ENCODE peak calls at places on chromosomes 4 and X, in seven cellular contexts. E is cardiac fibroblast, B is choroid plexus epithelial cell, S is esophagus squamous epithelium, O is Peyer's patch, H is K562, D is foreskin fibroblast. V is an unnamed sample.

GRCh38 chrX:151384807-151385206 is 12.2 kb upstream of the VMA21 start:
- DNase-seq in E (no peak), B (no peak), S (no peak), O (no peak), H (no peak), D (no peak), V (no peak)

GRCh38 chr4:17945303-17945702 is 76.3 kb downstream of the LCORL start:
- DNase-seq in E (no peak), B (no peak), S (no peak), O (no peak), H (no peak), D (no peak), V (no peak)

GRCh38 chr4:68466185-68466584 is 18.9 kb downstream of the TMPRSS11E start:
- DNase-seq in E (peak; percentile 81), B (peak; percentile 58), S (no peak), O (no peak), H (no peak), D (peak; percentile 32), V (no peak)

GRCh38 chr4:3321295-3321889 is 28.6 kb downstream of the RGS12 start:
- DNase-seq in E (no peak), B (no peak), S (no peak), O (no peak), H (no peak), D (peak; percentile 60), V (no peak)

GRCh38 chr4:164293181-164293580 is 460.8 kb upstream of the SMIM31 start:
- DNase-seq in E (no peak), B (no peak), S (no peak), O (no peak), H (no peak), D (no peak), V (no peak)

GRCh38 chrX:48083212-48083611 is 11.8 kb upstream of the ZNF630 start:
- DNase-seq in E (peak; percentile 64), B (peak; percentile 65), S (no peak), O (no peak), H (peak; percentile 57), D (peak; percentile 14), V (no peak)

GRCh38 chr4:141107927-141108326 is 25.3 kb downstream of the RNF150 start:
- DNase-seq in E (no peak), B (no peak), S (no peak), O (no peak), H (no peak), D (no peak), V (no peak)

GRCh38 chrX:19709812-19710518 is 177.4 kb downstream of the SH3KBP1 start:
- DNase-seq in E (peak; percentile 96), B (peak; percentile 81), S (no peak), O (no peak), H (no peak), D (peak; percentile 93), V (peak; percentile 58)

GRCh38 chr4:1201851-1202525 is 29.6 kb upstream of the SPON2 start:
- DNase-seq in E (peak; percentile 91), B (peak; percentile 93), S (peak; percentile 49), O (peak; percentile 74), H (no peak), D (peak; percentile 94), V (no peak)

GRCh38 chrX:149013081-149013480 is 492.0 kb downstream of the IDS start:
- DNase-seq in E (no peak), B (no peak), S (no peak), O (no peak), H (no peak), D (no peak), V (no peak)

GRCh38 chr4:6095023-6095817 is 77.0 kb upstream of the C4orf50 start:
- DNase-seq in E (no peak), B (no peak), S (no peak), O (no peak), H (no peak), D (no peak), V (no peak)

GRCh38 chr4:25993564-25994185 is 79.7 kb downstream of the SMIM20 start:
- DNase-seq in E (peak; percentile 36), B (peak; percentile 14), S (no peak), O (no peak), H (peak; percentile 67), D (no peak), V (no peak)

GRCh38 chrX:68511255-68511654 is 12.4 kb downstream of the YIPF6 start:
- DNase-seq in E (peak; percentile 59), B (peak; percentile 59), S (no peak), O (no peak), H (peak; percentile 29), D (no peak), V (no peak)

GRCh38 chr4:141909541-141909940 is 273.2 kb downstream of the IL15 start:
- DNase-seq in E (no peak), B (no peak), S (no peak), O (no peak), H (no peak), D (no peak), V (no peak)

GRCh38 chr4:8666581-8666980 is 74.0 kb downstream of the CPZ start:
- DNase-seq in E (no peak), B (no peak), S (no peak), O (no peak), H (no peak), D (no peak), V (no peak)

GRCh38 chr4:22237155-22237751 is 278.6 kb downstream of the ADGRA3 start:
- DNase-seq in E (peak; percentile 4), B (no peak), S (no peak), O (peak; percentile 85), H (peak; percentile 24), D (no peak), V (no peak)

GRCh38 chrX:14508025-14508690 is 21.2 kb upstream of the GLRA2 start:
- DNase-seq in E (no peak), B (no peak), S (no peak), O (no peak), H (no peak), D (no peak), V (no peak)

GRCh38 chrX:11349020-11349419 is 55.8 kb downstream of the AMELX start:
- DNase-seq in E (no peak), B (no peak), S (no peak), O (no peak), H (no peak), D (no peak), V (no peak)

GRCh38 chrX:20197641-20198210 is 56.1 kb upstream of the EIF1AX start:
- DNase-seq in E (peak; percentile 11), B (peak; percentile 13), S (no peak), O (no peak), H (no peak), D (no peak), V (no peak)

GRCh38 chrX:15781964-15782711 is 8.1 kb upstream of the ZRSR2 start:
- DNase-seq in E (no peak), B (no peak), S (no peak), O (no peak), H (no peak), D (no peak), V (no peak)

GRCh38 chr4:186643501-186644315 is 79.9 kb downstream of the FAT1 start:
- DNase-seq in E (peak; percentile 88), B (peak; percentile 83), S (no peak), O (no peak), H (no peak), D (peak; percentile 45), V (no peak)

GRCh38 chrX:65273152-65273551 is 261.4 kb downstream of the LAS1L start:
- DNase-seq in E (no peak), B (no peak), S (no peak), O (no peak), H (no peak), D (no peak), V (no peak)

GRCh38 chr4:140020457-140021361 is 133.3 kb downstream of the MAML3 start:
- DNase-seq in E (peak; percentile 50), B (peak; percentile 51), S (no peak), O (no peak), H (no peak), D (no peak), V (no peak)

DNA sequence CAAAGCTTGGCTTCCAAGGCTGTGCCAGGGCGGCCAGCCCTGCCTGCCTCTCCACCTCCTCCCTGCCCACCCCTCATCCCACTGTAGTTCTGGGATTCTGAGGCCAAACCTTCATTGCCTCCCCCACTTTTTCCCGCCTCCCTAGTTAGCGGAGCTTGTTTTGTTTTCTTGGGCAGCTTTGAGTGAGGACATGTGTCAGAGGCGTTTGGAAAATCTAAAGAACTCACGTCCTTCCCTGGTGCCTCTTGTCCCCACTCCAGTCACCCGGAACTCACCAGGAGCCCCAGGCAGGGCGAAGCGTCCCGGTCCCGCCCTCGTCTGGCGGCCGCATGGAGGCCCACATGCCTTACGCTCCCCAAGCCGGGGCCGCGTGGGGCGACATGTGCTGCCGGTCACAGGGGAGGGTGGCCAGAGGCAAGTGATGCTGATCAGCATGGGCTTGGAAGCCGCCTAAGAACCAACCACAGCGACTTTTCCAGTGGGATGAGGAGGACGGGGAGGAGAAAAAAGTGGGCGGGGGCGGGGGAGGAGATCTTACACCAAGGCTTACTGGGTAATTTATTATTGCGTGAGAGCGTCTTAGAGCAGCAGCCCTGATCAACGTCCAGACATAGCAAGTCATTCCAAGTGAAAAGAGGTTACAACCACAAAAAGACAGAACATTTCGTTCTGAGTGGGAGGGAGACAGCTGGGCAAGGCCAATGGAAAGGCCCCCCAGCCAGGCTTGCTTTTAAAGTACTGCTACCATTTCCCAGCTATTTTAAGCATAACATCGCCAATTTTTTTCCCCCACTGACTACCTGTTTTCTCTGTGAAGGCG is 48.5 kb downstream of the PRPS1 start:
- DNase-seq in E (peak; percentile 97), B (peak; percentile 97), S (peak; percentile 20), O (peak; percentile 90), H (peak; percentile 68), D (peak; percentile 93), V (peak; percentile 78)
- H3K4me3 ChIP-seq in E (peak overlapping the region; percentile 72), B (peak overlapping the region; percentile 72), S (peak overlapping the region; percentile 57), O (peak overlapping the region; percentile 47), H (peak overlapping the region; percentile 58), D (peak overlapping the region; percentile 62), V (peak overlapping the region; percentile 76)

GRCh38 chr4:84258905-84259830 is 239.9 kb downstream of the NKX6-1 start:
- DNase-seq in E (peak; percentile 47), B (peak; percentile 53), S (no peak), O (no peak), H (peak; percentile 10), D (peak; percentile 1), V (no peak)
- TF ChIP-seq CTCF in E (peak; percentile 70), B (peak; percentile 81), S (peak; percentile 31), O (peak; percentile 61), H (peak; percentile 68), D (peak; percentile 62), V (peak; percentile 64)

GRCh38 chrX:70453024-70453618 is 8.5 kb downstream of the DLG3 start:
- DNase-seq in E (no peak), B (no peak), S (no peak), O (no peak), H (no peak), D (no peak), V (no peak)
- H3K4me3 ChIP-seq in E (peak overlapping the region; percentile 57), B (no peak overlapping the region), S (peak overlapping the region; percentile 53), O (no peak overlapping the region), H (no peak overlapping the region), D (peak overlapping the region; percentile 61), V (peak overlapping the region; percentile 41)

GRCh38 chr4:2244947-2245786 is 3.2 kb upstream of the HAUS3 start:
- DNase-seq in E (no peak), B (no peak), S (no peak), O (no peak), H (no peak), D (no peak), V (no peak)

GRCh38 chr4:2246384-2247127 is 4.6 kb upstream of the HAUS3 start:
- DNase-seq in E (no peak), B (no peak), S (no peak), O (no peak), H (no peak), D (no peak), V (no peak)

GRCh38 chr4:2241410-2242353 is at the start of the genes HAUS3 and POLN:
- DNase-seq in E (peak; percentile 98), B (peak; percentile 98), S (peak; percentile 93), O (peak; percentile 99), H (peak; percentile 99), D (peak; percentile 97), V (peak; percentile 94)

GRCh38 chr4:2245787-2246275 is 3.9 kb upstream of the HAUS3 start:
- DNase-seq in E (no peak), B (no peak), S (no peak), O (no peak), H (no peak), D (no peak), V (no peak)

GRCh38 chr4:2243682-2244380 is 1.9 kb upstream of the HAUS3 start:
- DNase-seq in E (peak; percentile 68), B (peak; percentile 58), S (no peak), O (no peak), H (no peak), D (peak; percentile 36), V (no peak)
- TF ChIP-seq CTCF in E (peak; percentile 23), B (peak; percentile 46), S (no peak), O (peak; percentile 12), H (peak; percentile 56), D (no peak), V (peak; percentile 24)